ENCODE peak calls at places on chromosomes 13 and 19, in seven cellular contexts. N, G, V, H, X, J and Y are unnamed samples.

GRCh38 chr13:111343186-111343805 is 22.9 kb downstream of the TEX29 start:
- DNase-seq in N (no peak), G (no peak), V (no peak), H (no peak), X (no peak), J (no peak), Y (no peak)

GRCh38 chr13:71240906-71241305 is 626.1 kb downstream of the DACH1 start:
- DNase-seq in N (no peak), G (no peak), V (no peak), H (no peak), X (no peak), J (peak), Y (no peak)

GRCh38 chr13:31365630-31366029 is 165.9 kb downstream of the B3GLCT start:
- DNase-seq in N (no peak), G (no peak), V (no peak), H (no peak), X (no peak), J (no peak), Y (no peak)

GRCh38 chr19:40633207-40633606 is 32.0 kb downstream of the LTBP4 start:
- DNase-seq in N (no peak), G (peak), V (no peak), H (no peak), X (no peak), J (no peak), Y (no peak)

GRCh38 chr19:44664976-44665375 is 6.3 kb upstream of the CEACAM19 start:
- DNase-seq in N (no peak), G (no peak), V (no peak), H (no peak), X (no peak), J (no peak), Y (no peak)

GRCh38 chr13:31367410-31367809 is 167.6 kb downstream of the B3GLCT start:
- DNase-seq in N (no peak), G (no peak), V (no peak), H (no peak), X (no peak), J (no peak), Y (no peak)

GRCh38 chr19:23263870-23264590 is 13.8 kb upstream of the ZNF724 start:
- DNase-seq in N (no peak), G (no peak), V (no peak), H (no peak), X (no peak), J (no peak), Y (no peak)

GRCh38 chr19:5150331-5150901 is 181.5 kb downstream of the KDM4B start:
- DNase-seq in N (no peak), G (no peak), V (no peak), H (no peak), X (no peak), J (no peak), Y (no peak)

GRCh38 chr13:72390909-72391308 is 336.5 kb downstream of the MZT1 start:
- DNase-seq in N (no peak), G (no peak), V (no peak), H (no peak), X (no peak), J (no peak), Y (no peak)

GRCh38 chr19:46195104-46195503 is 34.4 kb upstream of the IGFL1 start:
- DNase-seq in N (no peak), G (no peak), V (no peak), H (no peak), X (no peak), J (no peak), Y (no peak)

GRCh38 chr19:30693179-30693578 is 321.0 kb downstream of the ZNF536 start:
- DNase-seq in N (no peak), G (no peak), V (no peak), H (no peak), X (no peak), J (no peak), Y (no peak)

GRCh38 chr19:2381151-2381822 is 21.2 kb downstream of the TMPRSS9 start:
- DNase-seq in N (no peak), G (peak), V (no peak), H (no peak), X (no peak), J (no peak), Y (no peak)

GRCh38 chr19:12611361-12611699 is 610 bp downstream of the ZNF791 start:
- DNase-seq in N (no peak), G (peak), V (no peak), H (peak), X (no peak), J (peak), Y (no peak)

GRCh38 chr13:79385694-79386093 is 20.4 kb downstream of the RBM26 start:
- DNase-seq in N (peak), G (peak), V (no peak), H (no peak), X (no peak), J (no peak), Y (peak)

GRCh38 chr13:113654591-113655357 is 3.2 kb downstream of the ATP4B start:
- DNase-seq in N (no peak), G (no peak), V (no peak), H (no peak), X (no peak), J (no peak), Y (no peak)

GRCh38 chr19:30228726-30229523 is 143.3 kb upstream of the ZNF536 start:
- DNase-seq in N (no peak), G (no peak), V (no peak), H (no peak), X (no peak), J (no peak), Y (no peak)

GRCh38 chr19:15782211-15782610 is 5.2 kb upstream of the OR10H5 start:
- DNase-seq in N (no peak), G (no peak), V (no peak), H (no peak), X (no peak), J (no peak), Y (no peak)

GRCh38 chr13:24650157-24650556 is 30.1 kb upstream of the ATP12A start:
- DNase-seq in N (no peak), G (no peak), V (no peak), H (no peak), X (no peak), J (no peak), Y (no peak)

GRCh38 chr19:49436381-49437017 is 4.8 kb downstream of the SLC17A7 start:
- DNase-seq in N (peak), G (no peak), V (no peak), H (no peak), X (no peak), J (no peak), Y (peak)

GRCh38 chr13:67229438-67230242 is 496 bp downstream of the PCDH9 start:
- DNase-seq in N (no peak), G (peak), V (no peak), H (no peak), X (no peak), J (peak), Y (no peak)

GRCh38 chr19:27780367-27781065 is 1432.4 kb downstream of the UQCRFS1 start:
- DNase-seq in N (no peak), G (no peak), V (no peak), H (no peak), X (no peak), J (no peak), Y (no peak)

GRCh38 chr13:33000365-33000764 is 15.9 kb upstream of the KL start:
- DNase-seq in N (no peak), G (no peak), V (no peak), H (no peak), X (no peak), J (no peak), Y (no peak)

GRCh38 chr13:39875111-39875510 is 219.6 kb downstream of the COG6 start:
- DNase-seq in N (no peak), G (no peak), V (no peak), H (no peak), X (no peak), J (no peak), Y (no peak)

GRCh38 chr19:43768273-43769050 is 12.3 kb downstream of the KCNN4 start:
- DNase-seq in N (no peak), G (no peak), V (no peak), H (no peak), X (no peak), J (no peak), Y (no peak)

GRCh38 chr13:83716121-83716520 is 166.2 kb downstream of the SLITRK1 start:
- DNase-seq in N (no peak), G (no peak), V (no peak), H (no peak), X (no peak), J (no peak), Y (no peak)

GRCh38 chr13:113981611-113982295 is 7.9 kb upstream of the C13orf46 start:
- DNase-seq in N (no peak), G (no peak), V (no peak), H (no peak), X (no peak), J (no peak), Y (no peak)

GRCh38 chr19:11587973-11588631 is 9.2 kb upstream of the ZNF627 start:
- DNase-seq in N (no peak), G (no peak), V (no peak), H (no peak), X (no peak), J (peak), Y (no peak)

GRCh38 chr19:35404879-35405622 is 34.2 kb downstream of the GPR42 start:
- DNase-seq in N (peak), G (peak), V (no peak), H (no peak), X (no peak), J (no peak), Y (no peak)

GRCh38 chr19:50568321-50569022 is at the start of gene LRRC4B:
- DNase-seq in N (no peak), G (no peak), V (no peak), H (no peak), X (no peak), J (no peak), Y (no peak)

GRCh38 chr13:95185851-95186250 is 115.4 kb downstream of the ABCC4 start:
- DNase-seq in N (peak), G (no peak), V (no peak), H (no peak), X (no peak), J (no peak), Y (peak)

GRCh38 chr19:15404780-15405211 is 14.0 kb downstream of the AKAP8L start:
- DNase-seq in N (no peak), G (no peak), V (no peak), H (no peak), X (no peak), J (no peak), Y (no peak)